ENCODE peak calls at places on chromosomes 16 and 17, in seven cellular contexts. B is neural crest cell; C is SK-N-SH; S is suprapubic skin; W is left ventricle myocardium inferior; I is MCF 10A; Z is CD4-positive, alpha-beta T cell. G is an unnamed sample.

GRCh38 chr16:79644977-79645667 is 44.6 kb upstream of the MAF start:
- DNase-seq in S (no peak), W (no peak), I (no peak), B (no peak), Z (no peak), C (no peak), G (no peak)

GRCh38 chr17:2150871-2151270 is 96.0 kb downstream of the HIC1 start:
- DNase-seq in S (no peak), I (no peak), Z (no peak), B (no peak), W (no peak), C (no peak), G (no peak)

GRCh38 chr16:87597324-87597830 is 4.9 kb upstream of the JPH3 start:
- DNase-seq in C (no peak), W (no peak), B (no peak), S (no peak), I (no peak), Z (no peak), G (no peak)

GRCh38 chr16:53224932-53225533 is 170.2 kb downstream of the CHD9 start:
- DNase-seq in C (no peak), W (no peak), B (no peak), I (no peak), Z (no peak), S (no peak), G (no peak)

GRCh38 chr17:18070861-18071340 is 16.8 kb upstream of the DRG2 start:
- DNase-seq in I (no peak), C (no peak), S (no peak), B (no peak), Z (no peak), W (no peak), G (no peak)

GRCh38 chr16:53945996-53946395 is 242.0 kb downstream of the FTO start:
- DNase-seq in I (peak), Z (no peak), C (peak), B (no peak), S (no peak), W (no peak), G (no peak)

GRCh38 chr17:78868391-78868790 is 27.8 kb upstream of the USP36 start:
- DNase-seq in S (no peak), B (no peak), W (no peak), I (peak), C (no peak), Z (no peak), G (no peak)

GRCh38 chr17:74237321-74237720 is 23.9 kb downstream of the TTYH2 start:
- DNase-seq in B (no peak), W (no peak), Z (no peak), I (no peak), C (no peak), S (no peak), G (no peak)

GRCh38 chr17:60153606-60154355 is 4.0 kb downstream of the CA4 start:
- DNase-seq in Z (no peak), I (no peak), C (peak), S (no peak), W (no peak), B (no peak), G (no peak)

GRCh38 chr16:14015948-14016347 is 55.2 kb upstream of the MRTFB start:
- DNase-seq in W (no peak), C (no peak), S (no peak), Z (no peak), B (no peak), I (peak), G (no peak)

GRCh38 chr17:45704251-45704650 is 79.9 kb upstream of the CRHR1 start:
- DNase-seq in Z (no peak), W (no peak), C (no peak), B (no peak), S (no peak), I (no peak), G (no peak)

GRCh38 chr17:48429638-48430586 is at the start of gene SKAP1:
- DNase-seq in C (peak), W (no peak), Z (peak), I (no peak), B (no peak), S (no peak), G (no peak)

GRCh38 chr17:40607641-40608040 is 40.0 kb downstream of the SMARCE1 start:
- DNase-seq in B (no peak), W (no peak), S (no peak), I (no peak), C (no peak), Z (peak), G (no peak)

GRCh38 chr16:26598061-26598460 is 468.7 kb upstream of the C16orf82 start:
- DNase-seq in B (no peak), Z (peak), I (no peak), S (no peak), W (no peak), C (no peak), G (no peak)

GRCh38 chr16:2205967-2206313 is 686 bp downstream of the MLST8 start:
- DNase-seq in Z (no peak), C (peak), I (no peak), B (peak), S (no peak), W (no peak), G (no peak)

GRCh38 chr16:87877942-87878507 is 8.7 kb upstream of the SLC7A5 start:
- DNase-seq in S (no peak), Z (no peak), B (no peak), I (no peak), W (no peak), C (no peak), G (no peak)

GRCh38 chr16:1884155-1884760 is 12.3 kb upstream of the MEIOB start:
- DNase-seq in W (no peak), Z (no peak), B (no peak), C (peak), I (peak), S (no peak), G (no peak)

GRCh38 chr16:57091200-57091989 is 988 bp upstream of the CPNE2 start:
- DNase-seq in B (peak), Z (no peak), W (peak), C (peak), I (peak), S (no peak), G (peak)

GRCh38 chr17:74160656-74161500 is 42.6 kb upstream of the RPL38 start:
- DNase-seq in W (no peak), Z (no peak), S (peak), C (no peak), I (no peak), B (no peak), G (no peak)

GRCh38 chr17:60817187-60817586 is 139.5 kb downstream of the BCAS3 start:
- DNase-seq in Z (no peak), B (no peak), W (no peak), I (peak), S (no peak), C (no peak), G (no peak)

GRCh38 chr16:74871608-74872007 is 97.0 kb upstream of the FA2H start:
- DNase-seq in I (no peak), Z (no peak), W (no peak), S (no peak), B (no peak), C (no peak), G (no peak)

GRCh38 chr17:82831818-82832200 is 8.0 kb downstream of the ZNF750 start:
- DNase-seq in C (no peak), Z (no peak), B (no peak), W (no peak), S (no peak), I (no peak), G (no peak)

GRCh38 chr17:29390856-29391631 is 881 bp downstream of the TAOK1 start:
- DNase-seq in W (peak), S (no peak), I (peak), Z (no peak), B (peak), C (peak), G (no peak)

GRCh38 chr17:11948791-11949190 is 48.5 kb downstream of the ZNF18 start:
- DNase-seq in C (no peak), Z (no peak), I (peak), S (no peak), B (no peak), W (no peak), G (no peak)

GRCh38 chr16:72371307-72372081 is 199.5 kb upstream of the PMFBP1 start:
- DNase-seq in I (peak), B (no peak), C (no peak), S (no peak), W (no peak), Z (no peak), G (no peak)

GRCh38 chr16:20507280-20507679 is 56.0 kb downstream of the ACSM2A start:
- DNase-seq in I (no peak), Z (no peak), B (no peak), W (no peak), S (no peak), C (no peak), G (no peak)

GRCh38 chr16:67305216-67306071 is 21.1 kb downstream of the KCTD19 start:
- DNase-seq in I (no peak), Z (no peak), C (peak), B (no peak), S (no peak), W (no peak), G (no peak)
- TF ChIP-seq CTCF in I (no peak), Z (no peak), C (peak), B (no peak), S (no peak), W (no peak), G (no peak)

DNA sequence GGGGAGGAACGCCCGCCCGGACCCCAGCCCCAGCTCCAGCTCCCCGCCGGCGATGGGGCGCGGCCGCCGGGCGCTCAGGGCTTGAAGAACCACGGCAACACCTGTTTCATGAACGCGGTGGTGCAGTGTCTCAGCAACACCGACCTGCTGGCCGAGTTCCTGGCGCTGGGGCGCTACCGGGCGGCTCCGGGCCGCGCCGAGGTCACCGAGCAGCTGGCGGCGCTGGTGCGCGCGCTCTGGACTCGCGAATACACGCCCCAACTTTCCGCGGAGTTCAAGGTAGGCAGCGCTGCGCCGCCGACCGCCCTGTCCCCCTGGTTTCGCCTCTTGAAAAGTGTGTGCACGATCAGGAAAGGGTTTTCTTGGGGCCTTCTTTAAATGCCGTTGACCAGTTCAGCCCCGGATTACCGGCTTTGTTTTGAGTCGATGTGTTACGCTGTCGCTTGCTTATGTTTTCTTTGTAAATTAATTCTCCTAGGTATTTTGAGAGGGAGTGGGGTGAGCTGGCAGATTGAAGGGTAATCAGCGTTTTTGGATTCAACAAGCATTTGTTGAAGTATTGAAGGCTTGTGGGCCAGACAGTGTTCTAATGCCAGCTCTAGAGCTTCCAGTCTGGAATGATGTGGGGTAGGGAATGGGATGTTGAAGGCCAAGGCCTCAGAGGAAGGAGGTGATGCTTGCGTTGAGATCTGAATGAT is 690 bp downstream of the USP43 start:
- DNase-seq in B (peak), S (peak), C (peak), W (peak), Z (no peak), I (peak), G (no peak)
- TF ChIP-seq CTCF in B (no peak), S (no peak), C (no peak), W (no peak), Z (no peak), I (no peak), G (no peak)

GRCh38 chr16:66152841-66153525 is 213.5 kb upstream of the CDH5 start:
- DNase-seq in Z (no peak), C (no peak), W (no peak), I (no peak), B (no peak), S (no peak), G (no peak)
- TF ChIP-seq CTCF in Z (no peak), C (no peak), W (no peak), I (no peak), B (no peak), S (no peak), G (no peak)

DNA sequence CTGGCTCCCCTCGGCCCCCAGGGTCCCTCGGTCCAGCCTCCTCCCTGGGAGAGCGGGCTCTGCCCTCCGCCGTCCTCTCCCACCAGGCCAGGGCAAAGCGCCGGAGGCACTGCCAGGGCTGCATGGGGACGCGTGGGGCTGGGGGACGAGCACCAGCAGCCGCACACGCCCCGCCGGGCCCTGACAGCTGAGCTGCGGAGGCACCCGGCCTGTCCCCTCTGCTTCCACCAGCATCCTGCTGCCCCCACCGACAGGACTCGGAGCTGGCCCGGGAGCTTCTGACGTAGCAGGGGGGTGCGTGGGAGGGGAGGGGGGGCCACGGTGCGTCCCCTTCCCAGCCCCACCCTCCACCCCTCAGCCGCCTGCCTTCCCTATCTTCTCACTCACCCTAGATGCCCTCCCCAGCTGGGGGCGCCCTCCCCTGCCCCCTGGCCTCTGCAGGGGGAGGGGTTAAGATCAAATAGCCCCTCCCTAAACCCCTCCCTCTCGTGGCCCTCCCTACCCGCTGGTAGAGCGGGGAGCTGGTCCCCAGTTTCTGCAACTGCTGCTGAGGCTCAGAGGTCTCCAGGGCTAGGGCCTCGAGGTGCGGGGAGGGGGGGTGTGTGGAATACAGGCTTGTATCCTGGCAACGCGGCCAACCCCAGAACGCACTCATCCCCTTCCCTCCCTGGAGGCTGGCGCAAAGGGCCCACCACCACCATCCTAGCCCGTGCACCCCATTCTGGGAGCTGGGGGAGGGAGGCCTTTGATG is 1.1 kb downstream of the SRCIN1 start:
- DNase-seq in I (no peak), S (no peak), W (no peak), Z (no peak), C (peak), B (peak), G (no peak)
- TF ChIP-seq CTCF in I (no peak), S (no peak), W (no peak), Z (no peak), C (peak), B (peak), G (no peak)